ENCODE peak calls at places on chromosomes 5 and 9, in five cellular contexts. D is HCT116, W is heart left ventricle, H is H1, X is astrocyte. E is an unnamed sample.
A peak's percentile ranks its signal among the peaks of the same experiment; 100 is the strongest.

GRCh38 chr9:112443200-112443599 is 43.4 kb upstream of the KIAA1958 start:
- DNase-seq in D (no peak), W (no peak), H (no peak), X (no peak), E (no peak)

GRCh38 chr9:96618209-96619108 is 1.2 kb downstream of the CDC14B start:
- DNase-seq in D (no peak), W (peak; percentile 55), H (no peak), X (no peak), E (peak; percentile 46)

GRCh38 chr5:23840083-23840482 is 332.7 kb downstream of the PRDM9 start:
- DNase-seq in D (no peak), W (no peak), H (no peak), X (no peak), E (no peak)

GRCh38 chr5:10611290-10611689 is 47.4 kb downstream of the ANKRD33B start:
- DNase-seq in D (no peak), W (no peak), H (no peak), X (peak; percentile 78), E (no peak)

GRCh38 chr9:99366183-99366582 is 144.1 kb downstream of the SEC61B start:
- DNase-seq in D (no peak), W (no peak), H (no peak), X (no peak), E (no peak)

GRCh38 chr5:10431408-10431807 is 10.3 kb upstream of the ROPN1L start:
- DNase-seq in D (no peak), W (no peak), H (no peak), X (no peak), E (no peak)

GRCh38 chr9:108525214-108525613 is 330.6 kb downstream of the ACTL7B start:
- DNase-seq in D (no peak), W (peak; percentile 19), H (no peak), X (no peak), E (no peak)

GRCh38 chr9:34555435-34556230 is 32.8 kb upstream of the ENHO start:
- DNase-seq in D (no peak), W (no peak), H (no peak), X (no peak), E (no peak)

GRCh38 chr5:127506616-127507015 is 10.8 kb upstream of the PRRC1 start:
- DNase-seq in D (no peak), W (no peak), H (no peak), X (no peak), E (no peak)

GRCh38 chr5:114101153-114101552 is 260.7 kb upstream of the KCNN2 start:
- DNase-seq in D (peak; percentile 26), W (no peak), H (no peak), X (peak; percentile 16), E (no peak)

GRCh38 chr9:98303556-98304125 is 48.2 kb upstream of the TBC1D2 start:
- DNase-seq in D (no peak), W (no peak), H (no peak), X (no peak), E (no peak)

GRCh38 chr5:1913578-1913977 is 30.9 kb upstream of the IRX4 start:
- DNase-seq in D (no peak), W (no peak), H (no peak), X (no peak), E (no peak)

GRCh38 chr9:33447404-33448158 is at the start of gene AQP3:
- DNase-seq in D (no peak), W (peak; percentile 72), H (no peak), X (no peak), E (peak; percentile 38)

GRCh38 chr5:17132444-17133083 is 84.9 kb upstream of the BASP1 start:
- DNase-seq in D (no peak), W (no peak), H (no peak), X (no peak), E (no peak)

GRCh38 chr9:91422832-91423711 is 560 bp downstream of the NFIL3 start:
- DNase-seq in D (no peak), W (peak; percentile 64), H (no peak), X (peak; percentile 79), E (peak; percentile 85)

GRCh38 chr5:108315829-108316228 is 66.1 kb downstream of the FBXL17 start:
- DNase-seq in D (no peak), W (no peak), H (no peak), X (peak; percentile 2), E (no peak)

DNA sequence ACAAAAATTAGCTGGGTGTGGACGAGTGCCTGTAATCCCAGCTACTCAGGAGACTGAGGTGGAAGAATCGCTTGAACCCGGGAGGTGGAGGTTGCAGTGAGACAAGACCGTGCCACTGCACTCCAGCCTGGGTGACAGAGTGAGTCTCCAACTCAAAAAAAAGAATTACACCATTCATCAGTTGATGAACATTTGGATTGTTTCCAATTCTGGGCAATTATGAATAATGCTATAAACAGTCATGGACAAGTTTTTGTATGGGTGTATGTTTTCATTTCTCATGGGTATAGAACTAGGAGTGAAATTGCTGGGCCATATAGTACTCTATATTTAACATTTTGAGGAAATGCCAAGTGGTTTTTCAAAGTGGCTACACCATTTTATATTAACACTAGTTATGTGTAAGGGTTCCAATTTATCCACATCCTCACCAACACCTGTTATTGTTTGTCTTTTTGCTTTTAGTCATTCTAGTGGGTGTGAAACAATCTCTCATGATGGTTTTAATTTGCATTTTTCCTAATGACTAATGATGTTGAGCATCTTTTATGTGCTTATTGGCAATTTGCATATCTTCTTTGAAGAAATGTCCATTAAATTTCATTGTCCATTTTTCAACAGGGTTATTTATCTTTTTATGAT is 9.0 kb upstream of the CCDC125 start:
- DNase-seq in D (no peak), W (no peak), H (no peak), X (no peak), E (no peak)
- H3K27ac ChIP-seq in D (no peak overlapping the region), W (no peak overlapping the region), H (no peak overlapping the region), X (no peak overlapping the region), E (no peak overlapping the region)

DNA sequence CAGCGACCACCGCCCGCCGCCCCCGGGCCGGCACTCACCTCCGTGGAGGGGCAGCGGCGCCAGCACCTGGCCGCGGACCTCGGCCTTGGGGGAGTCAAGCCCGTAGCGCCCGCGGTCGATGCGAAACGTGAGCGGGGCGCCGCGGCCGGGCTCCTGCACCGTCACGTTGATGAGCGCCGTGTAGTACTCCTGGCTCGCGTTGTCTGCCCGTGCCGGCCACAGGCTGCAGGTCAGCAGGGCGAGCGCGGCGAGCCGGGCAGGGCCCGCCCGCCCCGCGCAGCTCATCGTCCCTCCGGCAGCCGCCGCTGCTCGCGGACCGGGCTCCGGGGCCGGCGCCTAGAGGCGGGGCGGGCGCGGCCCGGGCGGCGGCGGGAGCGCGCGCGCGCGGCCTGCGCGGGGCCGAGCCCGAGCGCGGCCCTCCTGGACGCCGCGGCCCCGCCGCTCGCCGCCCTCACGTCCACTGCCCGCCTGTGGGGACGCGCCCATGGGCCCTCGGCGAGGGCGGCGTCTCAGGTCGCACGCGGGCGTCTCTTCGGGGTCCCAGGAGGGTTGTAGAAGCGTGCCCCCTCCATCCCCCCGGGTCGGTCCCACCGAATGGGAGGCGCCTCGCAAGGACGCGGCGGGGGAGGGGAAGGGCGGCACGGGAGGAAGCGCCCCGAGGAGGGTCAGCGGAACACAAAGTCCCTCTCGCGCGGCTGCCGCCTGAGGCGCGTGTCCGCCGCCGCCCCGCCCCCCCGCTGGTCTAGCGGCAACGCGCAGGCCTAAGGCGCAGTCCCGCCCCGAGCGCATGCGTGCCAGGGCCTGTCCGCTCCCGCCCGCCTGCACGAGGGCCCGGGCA is at the start of gene RNF130:
- DNase-seq in D (peak; percentile 77), W (peak; percentile 95), H (no peak), X (peak; percentile 77), E (peak; percentile 89)
- H3K4me3 ChIP-seq in D (peak within 1 kb of the TSS; percentile 61), W (peak within 1 kb of the TSS; percentile 92), H (peak within 1 kb of the TSS; percentile 93), X (peak within 1 kb of the TSS; percentile 81), E (peak within 1 kb of the TSS; percentile 97)

GRCh38 chr5:139117342-139117884 is 80.8 kb downstream of the SIL1 start:
- DNase-seq in D (no peak), W (no peak), H (no peak), X (no peak), E (no peak)
- H3K27ac ChIP-seq in D (no peak overlapping the region), W (no peak overlapping the region), H (no peak overlapping the region), X (no peak overlapping the region), E (peak overlapping the region; percentile 72)

GRCh38 chr9:85610074-85610855 is 131.5 kb downstream of the AGTPBP1 start:
- DNase-seq in D (peak; percentile 51), W (no peak), H (no peak), X (peak; percentile 57), E (no peak)
- H3K4me3 ChIP-seq in D (no peak overlapping the region), W (peak overlapping the region; percentile 34), H (no peak overlapping the region), X (peak overlapping the region; percentile 35), E (peak overlapping the region; percentile 32)

GRCh38 chr5:115583474-115583873 is 18.8 kb downstream of the TICAM2 start:
- DNase-seq in D (no peak), W (no peak), H (no peak), X (peak; percentile 97), E (no peak)
- H3K27ac ChIP-seq in D (no peak overlapping the region), W (no peak overlapping the region), H (no peak overlapping the region), X (peak overlapping the region; percentile 73), E (no peak overlapping the region)

GRCh38 chr9:122001491-122002201 is 91.5 kb downstream of the TTLL11 start:
- DNase-seq in D (no peak), W (peak; percentile 32), H (no peak), X (no peak), E (no peak)
- H3K4me3 ChIP-seq in D (no peak overlapping the region), W (no peak overlapping the region), H (no peak overlapping the region), X (no peak overlapping the region), E (no peak overlapping the region)

DNA sequence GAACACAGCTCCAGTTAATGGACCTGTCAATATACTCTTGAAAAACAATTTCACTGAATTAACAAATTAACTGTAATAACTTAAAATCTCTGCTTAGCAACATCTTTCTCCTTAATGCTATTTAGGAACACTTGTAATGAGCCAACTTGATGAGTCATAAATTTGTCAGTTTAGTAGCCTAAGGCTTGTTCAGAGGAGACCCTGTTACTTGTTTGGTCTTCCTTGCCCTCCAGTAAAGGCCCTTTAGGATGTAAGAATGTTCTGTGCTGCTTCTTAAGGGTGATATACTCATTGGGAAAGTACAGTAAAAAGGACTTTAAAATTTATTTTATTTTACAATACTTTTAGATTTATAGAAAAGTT is 11.4 kb upstream of the MATR3 start:
- DNase-seq in D (no peak), W (no peak), H (no peak), X (peak; percentile 45), E (no peak)
- H3K27ac ChIP-seq in D (no peak overlapping the region), W (no peak overlapping the region), H (no peak overlapping the region), X (no peak overlapping the region), E (peak overlapping the region; percentile 3)

GRCh38 chr5:157603333-157604190 is 28.0 kb upstream of the ADAM19 start:
- DNase-seq in D (peak; percentile 90), W (no peak), H (no peak), X (peak; percentile 96), E (no peak)
- H3K4me3 ChIP-seq in D (no peak overlapping the region), W (no peak overlapping the region), H (no peak overlapping the region), X (peak overlapping the region; percentile 35), E (no peak overlapping the region)